ENCODE peak calls at places on chromosome 2, in five cellular contexts. Y is HFF-Myc, Q is esophagus squamous epithelium, M is upper lobe of right lung, U is AG04450. J is an unnamed sample.

GRCh38 chr2:121949271-121949670 is 193.8 kb downstream of the TSN start:
- DNase-seq in Y (no peak), Q (no peak), M (no peak), U (no peak), J (no peak)

GRCh38 chr2:201984800-201985525 is 48.7 kb upstream of the FZD7 start:
- DNase-seq in Y (no peak), Q (no peak), M (no peak), U (no peak), J (no peak)

GRCh38 chr2:54773838-54774237 is 50.4 kb downstream of the EML6 start:
- DNase-seq in Y (no peak), Q (no peak), M (no peak), U (no peak), J (peak)

GRCh38 chr2:171318463-171318934 is 115.3 kb downstream of the METTL8 start:
- DNase-seq in Y (no peak), Q (no peak), M (no peak), U (no peak), J (peak)

GRCh38 chr2:86301711-86302202 is 35.7 kb downstream of the REEP1 start:
- DNase-seq in Y (no peak), Q (no peak), M (peak), U (no peak), J (no peak)

GRCh38 chr2:186693446-186693842 is 416 bp upstream of the FAM171B start:
- DNase-seq in Y (no peak), Q (no peak), M (no peak), U (no peak), J (no peak)

GRCh38 chr2:20484810-20485611 is 38.1 kb downstream of the RHOB start:
- DNase-seq in Y (no peak), Q (no peak), M (no peak), U (no peak), J (no peak)

GRCh38 chr2:27379840-27380625 is 501 bp downstream of the ZNF513 start:
- DNase-seq in Y (no peak), Q (peak), M (peak), U (no peak), J (peak)

GRCh38 chr2:199462167-199462976 is 4.6 kb upstream of the SATB2 start:
- DNase-seq in Y (no peak), Q (no peak), M (no peak), U (no peak), J (no peak)

GRCh38 chr2:194327196-194327888 is 1329.7 kb upstream of the SLC39A10 start:
- DNase-seq in Y (no peak), Q (no peak), M (no peak), U (no peak), J (no peak)

GRCh38 chr2:61946661-61947060 is 41.2 kb downstream of the COMMD1 start:
- DNase-seq in Y (no peak), Q (no peak), M (no peak), U (no peak), J (peak)

GRCh38 chr2:38264649-38265322 is 112.3 kb downstream of the ATL2 start:
- DNase-seq in Y (no peak), Q (no peak), M (no peak), U (no peak), J (no peak)

GRCh38 chr2:237184923-237185580 is 99.4 kb downstream of the COPS8 start:
- DNase-seq in Y (no peak), Q (no peak), M (no peak), U (no peak), J (no peak)

GRCh38 chr2:160932960-160933359 is 227.3 kb upstream of the TANK start:
- DNase-seq in Y (no peak), Q (no peak), M (no peak), U (peak), J (peak)

GRCh38 chr2:207960911-207961310 is 64.4 kb downstream of the PLEKHM3 start:
- DNase-seq in Y (no peak), Q (no peak), M (no peak), U (no peak), J (no peak)

GRCh38 chr2:62738981-62739936 is 33.7 kb downstream of the EHBP1 start:
- DNase-seq in Y (no peak), Q (no peak), M (no peak), U (no peak), J (peak)

GRCh38 chr2:17311771-17312511 is 206.3 kb downstream of the RAD51AP2 start:
- DNase-seq in Y (no peak), Q (no peak), M (no peak), U (no peak), J (no peak)

GRCh38 chr2:168600970-168601369 is 144.9 kb downstream of the CERS6 start:
- DNase-seq in Y (no peak), Q (no peak), M (no peak), U (no peak), J (no peak)

GRCh38 chr2:213274143-213274542 is 10.1 kb upstream of the SPAG16 start:
- DNase-seq in Y (no peak), Q (no peak), M (no peak), U (no peak), J (no peak)

GRCh38 chr2:108936076-108936867 is 52.7 kb downstream of the EDAR start:
- DNase-seq in Y (no peak), Q (no peak), M (no peak), U (no peak), J (no peak)

GRCh38 chr2:240294514-240294913 is 140.9 kb upstream of the GPC1 start:
- DNase-seq in Y (no peak), Q (no peak), M (no peak), U (no peak), J (no peak)

GRCh38 chr2:180125245-180125962 is 118.3 kb upstream of the CWC22 start:
- DNase-seq in Y (peak), Q (no peak), M (no peak), U (peak), J (peak)

GRCh38 chr2:54605836-54606235 is 117.6 kb upstream of the EML6 start:
- DNase-seq in Y (no peak), Q (no peak), M (no peak), U (no peak), J (peak)

GRCh38 chr2:241730679-241731293 is 3.6 kb upstream of the D2HGDH start:
- DNase-seq in Y (no peak), Q (no peak), M (no peak), U (no peak), J (no peak)

GRCh38 chr2:138922973-138923563 is 142.9 kb upstream of the NXPH2 start:
- DNase-seq in Y (no peak), Q (no peak), M (no peak), U (no peak), J (peak)

GRCh38 chr2:175030380-175031271 is 25.4 kb upstream of the CHN1 start:
- DNase-seq in Y (peak), Q (no peak), M (no peak), U (peak), J (peak)

GRCh38 chr2:47043142-47043890 is 111.8 kb downstream of the STPG4 start:
- DNase-seq in Y (peak), Q (no peak), M (no peak), U (peak), J (peak)

GRCh38 chr2:176872406-176872805 is 340.2 kb upstream of the HNRNPA3 start:
- DNase-seq in Y (no peak), Q (no peak), M (no peak), U (no peak), J (no peak)

GRCh38 chr2:176270100-176270750 is 983 bp downstream of the MTX2 start:
- DNase-seq in Y (no peak), Q (no peak), M (no peak), U (no peak), J (no peak)

GRCh38 chr2:30512243-30512866 is 65.3 kb downstream of the LCLAT1 start:
- DNase-seq in Y (no peak), Q (no peak), M (no peak), U (no peak), J (no peak)

GRCh38 chr2:239369631-239370161 is 31.1 kb downstream of the HDAC4 start:
- DNase-seq in Y (peak), Q (no peak), M (peak), U (no peak), J (no peak)

GRCh38 chr2:241852116-241852980 is 6.3 kb downstream of the PDCD1 start:
- DNase-seq in Y (no peak), Q (no peak), M (peak), U (no peak), J (no peak)

GRCh38 chr2:118177318-118177717 is 89.0 kb downstream of the INSIG2 start:
- DNase-seq in Y (no peak), Q (no peak), M (no peak), U (no peak), J (no peak)

GRCh38 chr2:25617948-25618646 is 55.3 kb downstream of the DTNB start:
- DNase-seq in Y (no peak), Q (no peak), M (no peak), U (peak), J (peak)

GRCh38 chr2:109659356-109660045 is 45.3 kb downstream of the SOWAHC start:
- DNase-seq in Y (no peak), Q (no peak), M (no peak), U (no peak), J (no peak)

GRCh38 chr2:230043025-230043424 is 25.7 kb downstream of the SLC16A14 start:
- DNase-seq in Y (no peak), Q (no peak), M (no peak), U (no peak), J (no peak)

GRCh38 chr2:240557101-240557751 is 562 bp downstream of the ANKMY1 start:
- DNase-seq in Y (no peak), Q (no peak), M (no peak), U (no peak), J (no peak)

GRCh38 chr2:173511357-173511756 is 156.7 kb downstream of the CDCA7 start:
- DNase-seq in Y (no peak), Q (no peak), M (no peak), U (no peak), J (no peak)

GRCh38 chr2:129320288-129320687 is 659.2 kb upstream of the RAB6C start:
- DNase-seq in Y (no peak), Q (no peak), M (no peak), U (no peak), J (no peak)
- TF ChIP-seq CTCF in Y (no peak), Q (no peak), M (no peak), U (no peak), J (no peak)

DNA sequence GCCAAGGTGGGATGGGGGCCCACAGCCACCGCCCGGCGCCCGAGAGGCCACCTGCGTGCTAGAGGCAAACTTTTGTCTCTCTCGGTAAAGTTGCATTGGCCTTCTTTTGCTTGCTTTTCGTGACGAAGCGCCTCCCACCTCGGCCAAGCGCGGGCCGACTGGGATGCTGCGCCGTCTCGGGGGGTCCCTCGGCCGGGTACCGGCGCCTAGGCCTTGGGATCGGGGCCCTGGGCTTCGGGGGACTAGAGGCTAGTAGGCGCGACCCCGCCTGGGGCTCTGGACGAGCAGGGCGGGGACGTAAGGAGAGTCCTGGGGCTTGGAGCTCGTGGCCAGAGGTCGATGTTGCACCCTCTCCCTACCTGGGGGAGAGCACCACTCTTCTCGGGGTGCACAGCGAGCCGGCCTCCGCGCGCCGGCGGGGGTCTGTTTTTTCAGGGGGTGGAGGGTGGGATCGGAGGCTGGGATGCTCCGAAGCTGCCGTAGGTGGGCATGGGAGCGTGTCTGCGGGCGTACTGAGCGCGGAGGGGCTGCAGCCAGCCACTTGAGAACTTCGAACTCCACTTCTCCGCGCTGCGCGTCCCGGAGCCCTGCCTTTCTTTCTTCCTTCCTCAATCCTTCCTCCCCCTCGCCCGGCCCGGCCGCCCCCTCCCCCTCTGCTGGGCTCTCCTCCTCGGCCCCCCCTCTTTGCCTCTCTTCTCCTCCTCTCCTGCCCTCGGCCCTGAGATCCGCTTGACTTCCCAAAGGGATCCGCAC is 710 bp downstream of the GLI2 start:
- DNase-seq in Y (no peak), Q (no peak), M (no peak), U (no peak), J (no peak)
- H3K4me3 ChIP-seq in Y (peak), Q (peak), M (peak), U (peak), J (peak)

DNA sequence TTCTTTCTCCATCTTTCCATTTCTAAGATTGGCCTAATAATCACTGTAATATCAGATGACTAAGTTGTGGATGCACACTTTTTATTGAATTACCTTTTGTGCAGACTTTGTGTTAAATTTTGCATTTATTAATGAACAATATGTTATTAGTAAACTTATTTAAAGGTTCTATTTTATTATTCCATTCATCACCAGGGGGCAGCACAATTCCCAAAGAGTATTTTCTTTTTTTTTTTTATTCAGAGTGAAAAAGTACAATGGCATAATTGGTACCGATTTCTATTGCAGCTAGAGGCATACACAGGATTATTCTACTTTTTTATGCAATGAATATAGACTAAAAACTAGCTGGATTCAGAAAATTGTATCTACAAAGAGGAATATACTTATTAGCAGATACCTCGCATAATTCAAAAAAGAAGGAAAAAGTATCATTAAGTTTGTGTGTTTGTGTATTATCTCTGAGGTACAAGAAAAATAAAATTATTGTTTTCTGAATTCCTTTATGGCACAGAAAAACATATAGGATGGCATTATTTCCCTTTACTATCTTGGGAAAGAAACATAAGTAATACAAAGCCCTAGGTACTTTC is 390.6 kb downstream of the ERBB4 start:
- DNase-seq in Y (no peak), Q (no peak), M (no peak), U (no peak), J (peak)
- TF ChIP-seq CTCF in Y (peak), Q (no peak), M (peak), U (peak), J (peak)

DNA sequence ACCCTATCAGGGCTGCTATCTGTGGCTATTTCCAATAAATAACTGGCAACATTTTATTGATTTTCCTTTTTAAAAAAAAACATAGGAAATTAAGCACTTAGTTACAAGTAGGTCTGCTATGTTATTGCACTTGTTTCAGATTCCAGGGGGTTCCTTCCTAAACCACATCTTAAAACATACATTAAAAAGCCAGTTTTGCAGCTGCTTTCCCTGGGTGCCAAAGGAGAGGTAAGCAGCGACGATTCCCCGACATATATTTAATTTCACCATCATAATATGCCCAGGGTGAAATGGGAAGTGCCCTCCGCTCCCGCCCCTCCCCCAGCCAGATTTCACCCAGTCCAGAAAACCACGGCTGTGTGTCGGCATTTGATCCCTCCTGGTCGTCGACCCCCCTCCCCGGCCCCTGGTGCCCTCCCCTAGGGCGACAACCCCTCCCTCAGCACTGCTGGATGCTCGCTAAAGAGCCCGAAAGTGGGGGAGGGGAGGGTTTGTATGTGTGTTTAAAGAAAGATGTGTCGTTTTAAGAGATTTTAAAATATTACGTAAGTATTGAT is 3.1 kb upstream of the BCL11A start:
- DNase-seq in Y (no peak), Q (no peak), M (peak), U (no peak), J (no peak)
- H3K4me3 ChIP-seq in Y (no peak), Q (peak), M (peak), U (no peak), J (peak)

GRCh38 chr2:134660619-134661403 is 58.0 kb downstream of the TMEM163 start:
- DNase-seq in Y (no peak), Q (no peak), M (no peak), U (no peak), J (no peak)

GRCh38 chr2:134659724-134660123 is 59.1 kb downstream of the TMEM163 start:
- DNase-seq in Y (no peak), Q (no peak), M (no peak), U (no peak), J (no peak)

GRCh38 chr2:134662751-134663150 is 56.0 kb downstream of the TMEM163 start:
- DNase-seq in Y (no peak), Q (no peak), M (no peak), U (no peak), J (no peak)

GRCh38 chr2:134663451-134663850 is 55.3 kb downstream of the TMEM163 start:
- DNase-seq in Y (no peak), Q (no peak), M (no peak), U (no peak), J (no peak)

GRCh38 chr2:134657650-134658250 is 61.0 kb downstream of the TMEM163 start:
- DNase-seq in Y (no peak), Q (no peak), M (no peak), U (no peak), J (peak)
- TF ChIP-seq CTCF in Y (peak), Q (no peak), M (peak), U (peak), J (peak)

DNA sequence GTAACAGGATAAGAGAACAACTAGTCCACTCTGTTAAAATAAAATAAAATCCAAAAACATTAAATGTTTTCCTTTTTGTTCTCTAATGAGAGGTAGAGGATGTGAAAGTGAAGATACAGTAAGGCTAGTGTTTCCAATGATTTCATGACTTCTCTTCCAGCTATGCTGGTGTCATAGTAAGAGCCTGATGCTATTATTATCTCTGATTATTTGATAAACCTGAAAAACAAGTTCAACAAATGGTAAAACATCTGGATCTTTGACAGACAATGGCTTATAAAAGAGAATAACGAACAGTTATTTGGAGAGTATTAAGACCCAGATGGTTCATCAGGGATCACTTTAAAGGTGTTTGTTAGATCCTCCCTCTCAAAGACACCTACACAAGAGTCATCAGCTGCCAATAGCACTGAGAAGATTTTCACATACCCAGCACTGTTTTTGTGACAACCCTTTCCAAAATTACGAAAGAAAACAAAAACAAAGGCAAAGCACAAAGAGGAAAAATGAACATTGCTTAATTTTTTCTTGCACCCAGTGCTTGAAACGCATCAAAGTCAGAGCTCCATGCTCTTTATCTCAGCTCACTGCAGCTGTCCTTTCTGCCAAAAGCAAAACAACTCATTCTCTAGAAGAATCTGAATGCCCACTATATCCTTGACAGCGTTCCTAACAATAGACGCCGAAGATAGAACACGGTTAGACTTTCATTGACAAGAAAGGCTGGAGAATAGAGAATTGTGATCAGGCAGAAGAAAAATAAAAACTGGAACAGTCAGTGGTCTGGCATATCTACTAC is 168.6 kb downstream of the SLC8A1 start:
- DNase-seq in Y (no peak), Q (no peak), M (no peak), U (no peak), J (no peak)
- H3K4me3 ChIP-seq in Y (no peak), Q (no peak), M (no peak), U (no peak), J (no peak)

GRCh38 chr2:232120911-232121310 is 159.4 kb downstream of the DIS3L2 start:
- DNase-seq in Y (no peak), Q (no peak), M (no peak), U (no peak), J (no peak)

GRCh38 chr2:232116839-232117238 is 155.3 kb downstream of the DIS3L2 start:
- DNase-seq in Y (no peak), Q (no peak), M (no peak), U (no peak), J (no peak)

GRCh38 chr2:232113821-232114220 is 152.3 kb downstream of the DIS3L2 start:
- DNase-seq in Y (no peak), Q (no peak), M (no peak), U (no peak), J (no peak)

GRCh38 chr2:232111551-232111950 is 150.0 kb downstream of the DIS3L2 start:
- DNase-seq in Y (no peak), Q (no peak), M (no peak), U (no peak), J (no peak)

DNA sequence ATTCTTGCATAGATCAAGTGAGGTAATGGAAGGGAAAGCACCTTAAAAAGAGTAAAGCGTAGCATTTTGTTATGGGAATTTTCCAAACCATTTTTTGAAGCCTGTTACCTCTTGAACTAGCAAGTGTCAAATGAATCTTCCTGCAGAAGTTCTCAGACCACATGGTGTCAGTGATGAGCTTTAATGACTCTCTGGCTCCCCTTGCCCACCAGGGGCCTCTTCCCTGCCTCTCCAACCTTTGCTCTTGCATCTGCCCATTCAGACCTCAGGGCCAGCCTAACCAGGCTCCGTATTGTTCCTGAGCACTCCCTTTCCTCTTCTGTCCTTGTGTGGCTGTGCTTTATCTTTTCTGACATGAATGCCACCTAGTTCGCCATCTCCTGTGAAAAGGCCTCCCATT is 155.9 kb downstream of the DIS3L2 start:
- DNase-seq in Y (no peak), Q (no peak), M (no peak), U (no peak), J (no peak)
- TF ChIP-seq CTCF in Y (no peak), Q (no peak), M (no peak), U (no peak), J (no peak)